ENCODE peak calls at places on chromosomes 16 and 17, in ten cellular contexts. One of them, this sample, is unnamed.
A peak's percentile ranks its signal among the peaks of the same experiment; 100 is the strongest.

GRCh38 chr17:5184284-5184683 is 7.4 kb downstream of the ZNF594 start:
- DNase-seq in activated CD4-positive, alpha-beta T cell treated with anti-CD3 and anti-CD28 coated beads, Interleukin-2, amount 50 U/mL, for 24 hours: no peak
- DNase-seq in GM23338: no peak
- DNase-seq in HTR-8/SVneo: no peak
- DNase-seq in COR-L47: no peak
- DNase-seq in T47D: no peak
- DNase-seq in activated CD8-positive, alpha-beta memory T cell treated with anti-CD3 and anti-CD28 coated beads, Interleukin-2, amount 10 ng/mL, durations not matched to agents 7 days and 5 days: peak; percentile 47
- DNase-seq in astrocyte of the cerebellum: no peak
- DNase-seq in dorsolateral prefrontal cortex: no peak
- DNase-seq in globus pallidus: no peak
- DNase-seq in this sample: no peak

GRCh38 chr16:23367564-23367963 is 65.5 kb downstream of the SCNN1B start:
- DNase-seq in COR-L47: no peak
- DNase-seq in dorsolateral prefrontal cortex: no peak
- DNase-seq in HTR-8/SVneo: no peak
- DNase-seq in globus pallidus: no peak
- DNase-seq in T47D: no peak
- DNase-seq in activated CD8-positive, alpha-beta memory T cell treated with anti-CD3 and anti-CD28 coated beads, Interleukin-2, amount 10 ng/mL, durations not matched to agents 7 days and 5 days: no peak
- DNase-seq in astrocyte of the cerebellum: no peak
- DNase-seq in GM23338: no peak
- DNase-seq in activated CD4-positive, alpha-beta T cell treated with anti-CD3 and anti-CD28 coated beads, Interleukin-2, amount 50 U/mL, for 24 hours: no peak
- DNase-seq in this sample: no peak

GRCh38 chr16:57620316-57621231 is 7.9 kb upstream of the ADGRG1 start:
- DNase-seq in activated CD4-positive, alpha-beta T cell treated with anti-CD3 and anti-CD28 coated beads, Interleukin-2, amount 50 U/mL, for 24 hours: no peak
- DNase-seq in T47D: peak; percentile 35
- DNase-seq in dorsolateral prefrontal cortex: no peak
- DNase-seq in activated CD8-positive, alpha-beta memory T cell treated with anti-CD3 and anti-CD28 coated beads, Interleukin-2, amount 10 ng/mL, durations not matched to agents 7 days and 5 days: no peak
- DNase-seq in GM23338: peak; percentile 46
- DNase-seq in COR-L47: peak; percentile 46
- DNase-seq in HTR-8/SVneo: no peak
- DNase-seq in globus pallidus: no peak
- DNase-seq in astrocyte of the cerebellum: no peak
- DNase-seq in this sample: no peak

GRCh38 chr17:2247005-2247404 is 56.6 kb downstream of the SMG6 start:
- DNase-seq in astrocyte of the cerebellum: no peak
- DNase-seq in T47D: no peak
- DNase-seq in HTR-8/SVneo: no peak
- DNase-seq in activated CD8-positive, alpha-beta memory T cell treated with anti-CD3 and anti-CD28 coated beads, Interleukin-2, amount 10 ng/mL, durations not matched to agents 7 days and 5 days: no peak
- DNase-seq in dorsolateral prefrontal cortex: no peak
- DNase-seq in GM23338: no peak
- DNase-seq in globus pallidus: no peak
- DNase-seq in COR-L47: no peak
- DNase-seq in activated CD4-positive, alpha-beta T cell treated with anti-CD3 and anti-CD28 coated beads, Interleukin-2, amount 50 U/mL, for 24 hours: no peak
- DNase-seq in this sample: no peak

GRCh38 chr17:45432405-45433113 is at the start of gene ARHGAP27:
- DNase-seq in astrocyte of the cerebellum: no peak
- DNase-seq in HTR-8/SVneo: no peak
- DNase-seq in COR-L47: no peak
- DNase-seq in T47D: no peak
- DNase-seq in activated CD8-positive, alpha-beta memory T cell treated with anti-CD3 and anti-CD28 coated beads, Interleukin-2, amount 10 ng/mL, durations not matched to agents 7 days and 5 days: peak; percentile 56
- DNase-seq in GM23338: peak; percentile 78
- DNase-seq in activated CD4-positive, alpha-beta T cell treated with anti-CD3 and anti-CD28 coated beads, Interleukin-2, amount 50 U/mL, for 24 hours: no peak
- DNase-seq in dorsolateral prefrontal cortex: no peak
- DNase-seq in globus pallidus: no peak
- DNase-seq in this sample: no peak

GRCh38 chr16:16045311-16045710 is 95.9 kb downstream of the ABCC1 start:
- DNase-seq in globus pallidus: no peak
- DNase-seq in GM23338: no peak
- DNase-seq in activated CD4-positive, alpha-beta T cell treated with anti-CD3 and anti-CD28 coated beads, Interleukin-2, amount 50 U/mL, for 24 hours: no peak
- DNase-seq in activated CD8-positive, alpha-beta memory T cell treated with anti-CD3 and anti-CD28 coated beads, Interleukin-2, amount 10 ng/mL, durations not matched to agents 7 days and 5 days: no peak
- DNase-seq in T47D: no peak
- DNase-seq in astrocyte of the cerebellum: no peak
- DNase-seq in COR-L47: no peak
- DNase-seq in HTR-8/SVneo: no peak
- DNase-seq in dorsolateral prefrontal cortex: no peak
- DNase-seq in this sample: no peak

GRCh38 chr17:9669551-9670008 is 24.3 kb downstream of the USP43 start:
- DNase-seq in globus pallidus: no peak
- DNase-seq in HTR-8/SVneo: no peak
- DNase-seq in dorsolateral prefrontal cortex: no peak
- DNase-seq in GM23338: no peak
- DNase-seq in T47D: no peak
- DNase-seq in astrocyte of the cerebellum: no peak
- DNase-seq in activated CD4-positive, alpha-beta T cell treated with anti-CD3 and anti-CD28 coated beads, Interleukin-2, amount 50 U/mL, for 24 hours: no peak
- DNase-seq in activated CD8-positive, alpha-beta memory T cell treated with anti-CD3 and anti-CD28 coated beads, Interleukin-2, amount 10 ng/mL, durations not matched to agents 7 days and 5 days: no peak
- DNase-seq in COR-L47: no peak
- DNase-seq in this sample: no peak

GRCh38 chr16:30984669-30985400 is at the start of gene HSD3B7:
- DNase-seq in COR-L47: peak; percentile 46
- DNase-seq in activated CD8-positive, alpha-beta memory T cell treated with anti-CD3 and anti-CD28 coated beads, Interleukin-2, amount 10 ng/mL, durations not matched to agents 7 days and 5 days: peak; percentile 88
- DNase-seq in activated CD4-positive, alpha-beta T cell treated with anti-CD3 and anti-CD28 coated beads, Interleukin-2, amount 50 U/mL, for 24 hours: peak; percentile 76
- DNase-seq in GM23338: peak; percentile 95
- DNase-seq in astrocyte of the cerebellum: peak; percentile 34
- DNase-seq in T47D: peak; percentile 97
- DNase-seq in dorsolateral prefrontal cortex: peak; percentile 88
- DNase-seq in HTR-8/SVneo: peak; percentile 96
- DNase-seq in globus pallidus: peak; percentile 55
- DNase-seq in this sample: peak; percentile 60

GRCh38 chr16:2483160-2483559 is 8.2 kb downstream of the TBC1D24 start:
- DNase-seq in dorsolateral prefrontal cortex: peak; percentile 67
- DNase-seq in COR-L47: no peak
- DNase-seq in astrocyte of the cerebellum: no peak
- DNase-seq in T47D: no peak
- DNase-seq in activated CD4-positive, alpha-beta T cell treated with anti-CD3 and anti-CD28 coated beads, Interleukin-2, amount 50 U/mL, for 24 hours: no peak
- DNase-seq in HTR-8/SVneo: no peak
- DNase-seq in activated CD8-positive, alpha-beta memory T cell treated with anti-CD3 and anti-CD28 coated beads, Interleukin-2, amount 10 ng/mL, durations not matched to agents 7 days and 5 days: no peak
- DNase-seq in GM23338: no peak
- DNase-seq in globus pallidus: no peak
- DNase-seq in this sample: no peak

GRCh38 chr17:29102741-29103181 is 59.8 kb downstream of the PIPOX start:
- DNase-seq in astrocyte of the cerebellum: no peak
- DNase-seq in GM23338: no peak
- DNase-seq in COR-L47: no peak
- DNase-seq in activated CD4-positive, alpha-beta T cell treated with anti-CD3 and anti-CD28 coated beads, Interleukin-2, amount 50 U/mL, for 24 hours: no peak
- DNase-seq in HTR-8/SVneo: no peak
- DNase-seq in T47D: peak; percentile 42
- DNase-seq in activated CD8-positive, alpha-beta memory T cell treated with anti-CD3 and anti-CD28 coated beads, Interleukin-2, amount 10 ng/mL, durations not matched to agents 7 days and 5 days: no peak
- DNase-seq in globus pallidus: no peak
- DNase-seq in dorsolateral prefrontal cortex: no peak
- DNase-seq in this sample: no peak

GRCh38 chr17:8862213-8863056 is 5.0 kb downstream of the PIK3R6 start:
- DNase-seq in GM23338: no peak
- DNase-seq in T47D: no peak
- DNase-seq in astrocyte of the cerebellum: no peak
- DNase-seq in dorsolateral prefrontal cortex: no peak
- DNase-seq in COR-L47: no peak
- DNase-seq in HTR-8/SVneo: no peak
- DNase-seq in activated CD8-positive, alpha-beta memory T cell treated with anti-CD3 and anti-CD28 coated beads, Interleukin-2, amount 10 ng/mL, durations not matched to agents 7 days and 5 days: no peak
- DNase-seq in activated CD4-positive, alpha-beta T cell treated with anti-CD3 and anti-CD28 coated beads, Interleukin-2, amount 50 U/mL, for 24 hours: no peak
- DNase-seq in globus pallidus: no peak
- DNase-seq in this sample: no peak

GRCh38 chr16:7471268-7471667 is 138.6 kb downstream of the RBFOX1 start:
- DNase-seq in activated CD8-positive, alpha-beta memory T cell treated with anti-CD3 and anti-CD28 coated beads, Interleukin-2, amount 10 ng/mL, durations not matched to agents 7 days and 5 days: no peak
- DNase-seq in GM23338: no peak
- DNase-seq in HTR-8/SVneo: no peak
- DNase-seq in COR-L47: no peak
- DNase-seq in dorsolateral prefrontal cortex: no peak
- DNase-seq in astrocyte of the cerebellum: no peak
- DNase-seq in T47D: no peak
- DNase-seq in activated CD4-positive, alpha-beta T cell treated with anti-CD3 and anti-CD28 coated beads, Interleukin-2, amount 50 U/mL, for 24 hours: no peak
- DNase-seq in globus pallidus: no peak
- DNase-seq in this sample: no peak

GRCh38 chr17:266219-266618 is 84.8 kb upstream of the DOC2B start:
- DNase-seq in dorsolateral prefrontal cortex: peak; percentile 31
- DNase-seq in HTR-8/SVneo: no peak
- DNase-seq in T47D: no peak
- DNase-seq in COR-L47: no peak
- DNase-seq in astrocyte of the cerebellum: no peak
- DNase-seq in globus pallidus: no peak
- DNase-seq in GM23338: no peak
- DNase-seq in activated CD4-positive, alpha-beta T cell treated with anti-CD3 and anti-CD28 coated beads, Interleukin-2, amount 50 U/mL, for 24 hours: no peak
- DNase-seq in activated CD8-positive, alpha-beta memory T cell treated with anti-CD3 and anti-CD28 coated beads, Interleukin-2, amount 10 ng/mL, durations not matched to agents 7 days and 5 days: peak; percentile 12
- DNase-seq in this sample: no peak

GRCh38 chr16:89085755-89086154 is 7.9 kb upstream of the ACSF3 start:
- DNase-seq in COR-L47: no peak
- DNase-seq in T47D: no peak
- DNase-seq in GM23338: no peak
- DNase-seq in HTR-8/SVneo: no peak
- DNase-seq in dorsolateral prefrontal cortex: no peak
- DNase-seq in globus pallidus: no peak
- DNase-seq in activated CD4-positive, alpha-beta T cell treated with anti-CD3 and anti-CD28 coated beads, Interleukin-2, amount 50 U/mL, for 24 hours: no peak
- DNase-seq in activated CD8-positive, alpha-beta memory T cell treated with anti-CD3 and anti-CD28 coated beads, Interleukin-2, amount 10 ng/mL, durations not matched to agents 7 days and 5 days: no peak
- DNase-seq in astrocyte of the cerebellum: no peak
- DNase-seq in this sample: no peak

GRCh38 chr17:36149296-36149820 is 27.1 kb downstream of the TBC1D3B start:
- DNase-seq in HTR-8/SVneo: no peak
- DNase-seq in GM23338: no peak
- DNase-seq in activated CD4-positive, alpha-beta T cell treated with anti-CD3 and anti-CD28 coated beads, Interleukin-2, amount 50 U/mL, for 24 hours: no peak
- DNase-seq in activated CD8-positive, alpha-beta memory T cell treated with anti-CD3 and anti-CD28 coated beads, Interleukin-2, amount 10 ng/mL, durations not matched to agents 7 days and 5 days: no peak
- DNase-seq in dorsolateral prefrontal cortex: peak; percentile 43
- DNase-seq in globus pallidus: no peak
- DNase-seq in COR-L47: no peak
- DNase-seq in astrocyte of the cerebellum: peak; percentile 94
- DNase-seq in T47D: no peak
- DNase-seq in this sample: no peak

GRCh38 chr17:56262854-56263253 is 109.6 kb downstream of the ANKFN1 start:
- DNase-seq in astrocyte of the cerebellum: no peak
- DNase-seq in dorsolateral prefrontal cortex: no peak
- DNase-seq in activated CD4-positive, alpha-beta T cell treated with anti-CD3 and anti-CD28 coated beads, Interleukin-2, amount 50 U/mL, for 24 hours: no peak
- DNase-seq in activated CD8-positive, alpha-beta memory T cell treated with anti-CD3 and anti-CD28 coated beads, Interleukin-2, amount 10 ng/mL, durations not matched to agents 7 days and 5 days: no peak
- DNase-seq in T47D: no peak
- DNase-seq in HTR-8/SVneo: no peak
- DNase-seq in COR-L47: no peak
- DNase-seq in globus pallidus: no peak
- DNase-seq in GM23338: no peak
- DNase-seq in this sample: no peak

GRCh38 chr17:15432807-15433547 is 34.4 kb downstream of the CDRT4 start:
- DNase-seq in HTR-8/SVneo: no peak
- DNase-seq in activated CD8-positive, alpha-beta memory T cell treated with anti-CD3 and anti-CD28 coated beads, Interleukin-2, amount 10 ng/mL, durations not matched to agents 7 days and 5 days: no peak
- DNase-seq in globus pallidus: no peak
- DNase-seq in GM23338: no peak
- DNase-seq in T47D: no peak
- DNase-seq in activated CD4-positive, alpha-beta T cell treated with anti-CD3 and anti-CD28 coated beads, Interleukin-2, amount 50 U/mL, for 24 hours: no peak
- DNase-seq in astrocyte of the cerebellum: no peak
- DNase-seq in COR-L47: no peak
- DNase-seq in dorsolateral prefrontal cortex: no peak
- DNase-seq in this sample: no peak

GRCh38 chr16:2023098-2023925 is 3.4 kb upstream of the NHERF2 start:
- DNase-seq in activated CD4-positive, alpha-beta T cell treated with anti-CD3 and anti-CD28 coated beads, Interleukin-2, amount 50 U/mL, for 24 hours: peak; percentile 94
- DNase-seq in dorsolateral prefrontal cortex: peak; percentile 95
- DNase-seq in GM23338: peak; percentile 89
- DNase-seq in astrocyte of the cerebellum: peak; percentile 58
- DNase-seq in activated CD8-positive, alpha-beta memory T cell treated with anti-CD3 and anti-CD28 coated beads, Interleukin-2, amount 10 ng/mL, durations not matched to agents 7 days and 5 days: peak; percentile 95
- DNase-seq in globus pallidus: peak; percentile 81
- DNase-seq in COR-L47: peak; percentile 81
- DNase-seq in HTR-8/SVneo: peak; percentile 92
- DNase-seq in T47D: peak; percentile 94
- DNase-seq in this sample: peak; percentile 92

GRCh38 chr16:66377327-66377723 is 10.8 kb downstream of the CDH5 start:
- DNase-seq in HTR-8/SVneo: no peak
- DNase-seq in globus pallidus: no peak
- DNase-seq in activated CD8-positive, alpha-beta memory T cell treated with anti-CD3 and anti-CD28 coated beads, Interleukin-2, amount 10 ng/mL, durations not matched to agents 7 days and 5 days: no peak
- DNase-seq in dorsolateral prefrontal cortex: no peak
- DNase-seq in COR-L47: no peak
- DNase-seq in activated CD4-positive, alpha-beta T cell treated with anti-CD3 and anti-CD28 coated beads, Interleukin-2, amount 50 U/mL, for 24 hours: no peak
- DNase-seq in astrocyte of the cerebellum: no peak
- DNase-seq in T47D: no peak
- DNase-seq in GM23338: no peak
- DNase-seq in this sample: no peak

GRCh38 chr17:74369221-74369620 is 1.9 kb downstream of the GPR142 start:
- DNase-seq in astrocyte of the cerebellum: no peak
- DNase-seq in globus pallidus: no peak
- DNase-seq in HTR-8/SVneo: no peak
- DNase-seq in dorsolateral prefrontal cortex: no peak
- DNase-seq in T47D: no peak
- DNase-seq in activated CD4-positive, alpha-beta T cell treated with anti-CD3 and anti-CD28 coated beads, Interleukin-2, amount 50 U/mL, for 24 hours: peak; percentile 27
- DNase-seq in COR-L47: no peak
- DNase-seq in GM23338: peak; percentile 66
- DNase-seq in activated CD8-positive, alpha-beta memory T cell treated with anti-CD3 and anti-CD28 coated beads, Interleukin-2, amount 10 ng/mL, durations not matched to agents 7 days and 5 days: peak; percentile 76
- DNase-seq in this sample: peak; percentile 27

GRCh38 chr17:57032343-57032742 is 52.7 kb upstream of the AKAP1 start:
- DNase-seq in activated CD4-positive, alpha-beta T cell treated with anti-CD3 and anti-CD28 coated beads, Interleukin-2, amount 50 U/mL, for 24 hours: no peak
- DNase-seq in astrocyte of the cerebellum: no peak
- DNase-seq in COR-L47: no peak
- DNase-seq in activated CD8-positive, alpha-beta memory T cell treated with anti-CD3 and anti-CD28 coated beads, Interleukin-2, amount 10 ng/mL, durations not matched to agents 7 days and 5 days: no peak
- DNase-seq in dorsolateral prefrontal cortex: no peak
- DNase-seq in GM23338: no peak
- DNase-seq in globus pallidus: no peak
- DNase-seq in HTR-8/SVneo: no peak
- DNase-seq in T47D: no peak
- DNase-seq in this sample: no peak

GRCh38 chr17:9472541-9472940 is 103.1 kb downstream of the STX8 start:
- DNase-seq in HTR-8/SVneo: no peak
- DNase-seq in dorsolateral prefrontal cortex: no peak
- DNase-seq in T47D: no peak
- DNase-seq in activated CD4-positive, alpha-beta T cell treated with anti-CD3 and anti-CD28 coated beads, Interleukin-2, amount 50 U/mL, for 24 hours: no peak
- DNase-seq in COR-L47: no peak
- DNase-seq in GM23338: no peak
- DNase-seq in astrocyte of the cerebellum: no peak
- DNase-seq in activated CD8-positive, alpha-beta memory T cell treated with anti-CD3 and anti-CD28 coated beads, Interleukin-2, amount 10 ng/mL, durations not matched to agents 7 days and 5 days: no peak
- DNase-seq in globus pallidus: no peak
- DNase-seq in this sample: no peak

GRCh38 chr16:85428168-85428898 is 184.8 kb upstream of the GSE1 start:
- DNase-seq in astrocyte of the cerebellum: no peak
- DNase-seq in GM23338: peak; percentile 76
- DNase-seq in dorsolateral prefrontal cortex: peak; percentile 58
- DNase-seq in activated CD8-positive, alpha-beta memory T cell treated with anti-CD3 and anti-CD28 coated beads, Interleukin-2, amount 10 ng/mL, durations not matched to agents 7 days and 5 days: peak; percentile 70
- DNase-seq in HTR-8/SVneo: peak; percentile 45
- DNase-seq in T47D: peak; percentile 89
- DNase-seq in COR-L47: peak; percentile 59
- DNase-seq in activated CD4-positive, alpha-beta T cell treated with anti-CD3 and anti-CD28 coated beads, Interleukin-2, amount 50 U/mL, for 24 hours: no peak
- DNase-seq in globus pallidus: no peak
- DNase-seq in this sample: no peak

GRCh38 chr16:30923554-30924085 is at the start of gene FBXL19:
- DNase-seq in astrocyte of the cerebellum: no peak
- DNase-seq in T47D: no peak
- DNase-seq in COR-L47: no peak
- DNase-seq in globus pallidus: no peak
- DNase-seq in dorsolateral prefrontal cortex: no peak
- DNase-seq in GM23338: peak; percentile 79
- DNase-seq in activated CD4-positive, alpha-beta T cell treated with anti-CD3 and anti-CD28 coated beads, Interleukin-2, amount 50 U/mL, for 24 hours: no peak
- DNase-seq in HTR-8/SVneo: no peak
- DNase-seq in activated CD8-positive, alpha-beta memory T cell treated with anti-CD3 and anti-CD28 coated beads, Interleukin-2, amount 10 ng/mL, durations not matched to agents 7 days and 5 days: peak; percentile 57
- DNase-seq in this sample: no peak

GRCh38 chr17:29706045-29706431 is 83.3 kb upstream of the CORO6 start:
- DNase-seq in dorsolateral prefrontal cortex: no peak
- DNase-seq in T47D: no peak
- DNase-seq in COR-L47: no peak
- DNase-seq in globus pallidus: no peak
- DNase-seq in activated CD4-positive, alpha-beta T cell treated with anti-CD3 and anti-CD28 coated beads, Interleukin-2, amount 50 U/mL, for 24 hours: no peak
- DNase-seq in HTR-8/SVneo: no peak
- DNase-seq in astrocyte of the cerebellum: no peak
- DNase-seq in activated CD8-positive, alpha-beta memory T cell treated with anti-CD3 and anti-CD28 coated beads, Interleukin-2, amount 10 ng/mL, durations not matched to agents 7 days and 5 days: no peak
- DNase-seq in GM23338: no peak
- DNase-seq in this sample: no peak

GRCh38 chr17:4777969-4778760 is 6.5 kb downstream of the TM4SF5 start:
- DNase-seq in HTR-8/SVneo: no peak
- DNase-seq in globus pallidus: no peak
- DNase-seq in astrocyte of the cerebellum: no peak
- DNase-seq in COR-L47: no peak
- DNase-seq in activated CD8-positive, alpha-beta memory T cell treated with anti-CD3 and anti-CD28 coated beads, Interleukin-2, amount 10 ng/mL, durations not matched to agents 7 days and 5 days: no peak
- DNase-seq in dorsolateral prefrontal cortex: no peak
- DNase-seq in activated CD4-positive, alpha-beta T cell treated with anti-CD3 and anti-CD28 coated beads, Interleukin-2, amount 50 U/mL, for 24 hours: no peak
- DNase-seq in T47D: no peak
- DNase-seq in GM23338: no peak
- DNase-seq in this sample: no peak

GRCh38 chr16:10314811-10315210 is 71.0 kb upstream of the ATF7IP2 start:
- DNase-seq in COR-L47: no peak
- DNase-seq in activated CD8-positive, alpha-beta memory T cell treated with anti-CD3 and anti-CD28 coated beads, Interleukin-2, amount 10 ng/mL, durations not matched to agents 7 days and 5 days: no peak
- DNase-seq in GM23338: no peak
- DNase-seq in T47D: no peak
- DNase-seq in dorsolateral prefrontal cortex: no peak
- DNase-seq in activated CD4-positive, alpha-beta T cell treated with anti-CD3 and anti-CD28 coated beads, Interleukin-2, amount 50 U/mL, for 24 hours: no peak
- DNase-seq in globus pallidus: peak; percentile 8
- DNase-seq in astrocyte of the cerebellum: peak; percentile 16
- DNase-seq in HTR-8/SVneo: peak; percentile 48
- DNase-seq in this sample: no peak

GRCh38 chr17:2263183-2263954 is 40.2 kb downstream of the SMG6 start:
- DNase-seq in T47D: no peak
- DNase-seq in dorsolateral prefrontal cortex: no peak
- DNase-seq in GM23338: no peak
- DNase-seq in globus pallidus: no peak
- DNase-seq in activated CD8-positive, alpha-beta memory T cell treated with anti-CD3 and anti-CD28 coated beads, Interleukin-2, amount 10 ng/mL, durations not matched to agents 7 days and 5 days: no peak
- DNase-seq in activated CD4-positive, alpha-beta T cell treated with anti-CD3 and anti-CD28 coated beads, Interleukin-2, amount 50 U/mL, for 24 hours: no peak
- DNase-seq in astrocyte of the cerebellum: peak; percentile 46
- DNase-seq in HTR-8/SVneo: no peak
- DNase-seq in COR-L47: no peak
- DNase-seq in this sample: no peak

This sample was measured in activated naive CD8-positive, alpha-beta T cell treated with anti-CD3 and anti-CD28 coated beads, Interleukin-2, amount 50 U/mL, for 16 hours.